ENCODE peak calls at places on chromosomes 12 and 14, in seven cellular contexts. One of them, this sample, is unnamed.

GRCh38 chr12:116959198-116959460 is 48.4 kb downstream of the FBXW8 start:
- DNase-seq in T47D: no peak
- DNase-seq in NAMALWA: no peak
- DNase-seq in GM12891: no peak
- DNase-seq in activated CD4-positive, alpha-beta T cell treated with anti-CD3 and anti-CD28 coated beads for 24 hours: no peak
- DNase-seq in hippocampal formation: no peak
- DNase-seq in stimulated activated CD4-positive, alpha-beta T cell treated with anti-CD3 and anti-CD28 coated beads, Interleukin-2, amount 100 ng/mL, for 24 hours: no peak
- DNase-seq in this sample: no peak

GRCh38 chr12:76259660-76260389 is 88.4 kb downstream of the BBS10 start:
- DNase-seq in T47D: no peak
- DNase-seq in NAMALWA: no peak
- DNase-seq in GM12891: no peak
- DNase-seq in activated CD4-positive, alpha-beta T cell treated with anti-CD3 and anti-CD28 coated beads for 24 hours: no peak
- DNase-seq in hippocampal formation: no peak
- DNase-seq in stimulated activated CD4-positive, alpha-beta T cell treated with anti-CD3 and anti-CD28 coated beads, Interleukin-2, amount 100 ng/mL, for 24 hours: no peak
- DNase-seq in this sample: no peak

GRCh38 chr14:37436519-37436918 is 158.5 kb downstream of the FOXA1 start:
- DNase-seq in T47D: peak
- DNase-seq in NAMALWA: no peak
- DNase-seq in GM12891: no peak
- DNase-seq in activated CD4-positive, alpha-beta T cell treated with anti-CD3 and anti-CD28 coated beads for 24 hours: no peak
- DNase-seq in hippocampal formation: no peak
- DNase-seq in stimulated activated CD4-positive, alpha-beta T cell treated with anti-CD3 and anti-CD28 coated beads, Interleukin-2, amount 100 ng/mL, for 24 hours: no peak
- DNase-seq in this sample: no peak

GRCh38 chr14:55019968-55020554 is 6.8 kb downstream of the WDHD1 start:
- DNase-seq in T47D: no peak
- DNase-seq in NAMALWA: no peak
- DNase-seq in GM12891: no peak
- DNase-seq in activated CD4-positive, alpha-beta T cell treated with anti-CD3 and anti-CD28 coated beads for 24 hours: no peak
- DNase-seq in hippocampal formation: no peak
- DNase-seq in stimulated activated CD4-positive, alpha-beta T cell treated with anti-CD3 and anti-CD28 coated beads, Interleukin-2, amount 100 ng/mL, for 24 hours: no peak
- DNase-seq in this sample: no peak

GRCh38 chr12:12837025-12837872 is 24.1 kb downstream of the DDX47 start:
- DNase-seq in T47D: peak
- DNase-seq in NAMALWA: peak
- DNase-seq in GM12891: peak
- DNase-seq in activated CD4-positive, alpha-beta T cell treated with anti-CD3 and anti-CD28 coated beads for 24 hours: peak
- DNase-seq in hippocampal formation: no peak
- DNase-seq in stimulated activated CD4-positive, alpha-beta T cell treated with anti-CD3 and anti-CD28 coated beads, Interleukin-2, amount 100 ng/mL, for 24 hours: peak
- DNase-seq in this sample: no peak

GRCh38 chr12:27096420-27096819 is 14.0 kb upstream of the C12orf71 start:
- DNase-seq in T47D: no peak
- DNase-seq in NAMALWA: no peak
- DNase-seq in GM12891: no peak
- DNase-seq in activated CD4-positive, alpha-beta T cell treated with anti-CD3 and anti-CD28 coated beads for 24 hours: no peak
- DNase-seq in hippocampal formation: no peak
- DNase-seq in stimulated activated CD4-positive, alpha-beta T cell treated with anti-CD3 and anti-CD28 coated beads, Interleukin-2, amount 100 ng/mL, for 24 hours: no peak
- DNase-seq in this sample: no peak

GRCh38 chr12:3641428-3641883 is 111.5 kb downstream of the CRACR2A start:
- DNase-seq in T47D: peak
- DNase-seq in NAMALWA: no peak
- DNase-seq in GM12891: no peak
- DNase-seq in activated CD4-positive, alpha-beta T cell treated with anti-CD3 and anti-CD28 coated beads for 24 hours: no peak
- DNase-seq in hippocampal formation: no peak
- DNase-seq in stimulated activated CD4-positive, alpha-beta T cell treated with anti-CD3 and anti-CD28 coated beads, Interleukin-2, amount 100 ng/mL, for 24 hours: no peak
- DNase-seq in this sample: no peak

GRCh38 chr14:44981198-44981597 is 19.2 kb downstream of the TOGARAM1 start:
- DNase-seq in T47D: no peak
- DNase-seq in NAMALWA: no peak
- DNase-seq in GM12891: no peak
- DNase-seq in activated CD4-positive, alpha-beta T cell treated with anti-CD3 and anti-CD28 coated beads for 24 hours: no peak
- DNase-seq in hippocampal formation: no peak
- DNase-seq in stimulated activated CD4-positive, alpha-beta T cell treated with anti-CD3 and anti-CD28 coated beads, Interleukin-2, amount 100 ng/mL, for 24 hours: no peak
- DNase-seq in this sample: no peak

GRCh38 chr12:121651381-121651780 is 18.1 kb downstream of the MORN3 start:
- DNase-seq in T47D: no peak
- DNase-seq in NAMALWA: no peak
- DNase-seq in GM12891: no peak
- DNase-seq in activated CD4-positive, alpha-beta T cell treated with anti-CD3 and anti-CD28 coated beads for 24 hours: no peak
- DNase-seq in hippocampal formation: no peak
- DNase-seq in stimulated activated CD4-positive, alpha-beta T cell treated with anti-CD3 and anti-CD28 coated beads, Interleukin-2, amount 100 ng/mL, for 24 hours: no peak
- DNase-seq in this sample: no peak

GRCh38 chr14:57725399-57726077 is 140.4 kb downstream of the SLC35F4 start:
- DNase-seq in T47D: no peak
- DNase-seq in NAMALWA: no peak
- DNase-seq in GM12891: no peak
- DNase-seq in activated CD4-positive, alpha-beta T cell treated with anti-CD3 and anti-CD28 coated beads for 24 hours: no peak
- DNase-seq in hippocampal formation: no peak
- DNase-seq in stimulated activated CD4-positive, alpha-beta T cell treated with anti-CD3 and anti-CD28 coated beads, Interleukin-2, amount 100 ng/mL, for 24 hours: no peak
- DNase-seq in this sample: no peak

GRCh38 chr14:47044841-47045240 is 393.3 kb upstream of the RPL10L start:
- DNase-seq in T47D: peak
- DNase-seq in NAMALWA: no peak
- DNase-seq in GM12891: no peak
- DNase-seq in activated CD4-positive, alpha-beta T cell treated with anti-CD3 and anti-CD28 coated beads for 24 hours: no peak
- DNase-seq in hippocampal formation: no peak
- DNase-seq in stimulated activated CD4-positive, alpha-beta T cell treated with anti-CD3 and anti-CD28 coated beads, Interleukin-2, amount 100 ng/mL, for 24 hours: no peak
- DNase-seq in this sample: no peak

GRCh38 chr12:108833355-108833733 is 24.0 kb downstream of the SSH1 start:
- DNase-seq in T47D: no peak
- DNase-seq in NAMALWA: no peak
- DNase-seq in GM12891: no peak
- DNase-seq in activated CD4-positive, alpha-beta T cell treated with anti-CD3 and anti-CD28 coated beads for 24 hours: no peak
- DNase-seq in hippocampal formation: no peak
- DNase-seq in stimulated activated CD4-positive, alpha-beta T cell treated with anti-CD3 and anti-CD28 coated beads, Interleukin-2, amount 100 ng/mL, for 24 hours: no peak
- DNase-seq in this sample: no peak

GRCh38 chr12:126219654-126220279 is 1154.5 kb downstream of the AACS start:
- DNase-seq in T47D: no peak
- DNase-seq in NAMALWA: no peak
- DNase-seq in GM12891: no peak
- DNase-seq in activated CD4-positive, alpha-beta T cell treated with anti-CD3 and anti-CD28 coated beads for 24 hours: no peak
- DNase-seq in hippocampal formation: no peak
- DNase-seq in stimulated activated CD4-positive, alpha-beta T cell treated with anti-CD3 and anti-CD28 coated beads, Interleukin-2, amount 100 ng/mL, for 24 hours: no peak
- DNase-seq in this sample: no peak

GRCh38 chr14:100818221-100818699 is 7.7 kb upstream of the MEG3 start:
- DNase-seq in T47D: no peak
- DNase-seq in NAMALWA: no peak
- DNase-seq in GM12891: no peak
- DNase-seq in activated CD4-positive, alpha-beta T cell treated with anti-CD3 and anti-CD28 coated beads for 24 hours: no peak
- DNase-seq in hippocampal formation: no peak
- DNase-seq in stimulated activated CD4-positive, alpha-beta T cell treated with anti-CD3 and anti-CD28 coated beads, Interleukin-2, amount 100 ng/mL, for 24 hours: no peak
- DNase-seq in this sample: no peak

GRCh38 chr14:103311171-103311997 is 22.7 kb upstream of the EIF5 start:
- DNase-seq in T47D: no peak
- DNase-seq in NAMALWA: no peak
- DNase-seq in GM12891: no peak
- DNase-seq in activated CD4-positive, alpha-beta T cell treated with anti-CD3 and anti-CD28 coated beads for 24 hours: no peak
- DNase-seq in hippocampal formation: no peak
- DNase-seq in stimulated activated CD4-positive, alpha-beta T cell treated with anti-CD3 and anti-CD28 coated beads, Interleukin-2, amount 100 ng/mL, for 24 hours: no peak
- DNase-seq in this sample: no peak

GRCh38 chr12:49264466-49264872 is 413 bp upstream of the TUBA1C start:
- DNase-seq in T47D: no peak
- DNase-seq in NAMALWA: peak
- DNase-seq in GM12891: peak
- DNase-seq in activated CD4-positive, alpha-beta T cell treated with anti-CD3 and anti-CD28 coated beads for 24 hours: no peak
- DNase-seq in hippocampal formation: no peak
- DNase-seq in stimulated activated CD4-positive, alpha-beta T cell treated with anti-CD3 and anti-CD28 coated beads, Interleukin-2, amount 100 ng/mL, for 24 hours: peak
- DNase-seq in this sample: no peak

GRCh38 chr14:74645735-74646134 is 33.7 kb upstream of the LTBP2 start:
- DNase-seq in T47D: no peak
- DNase-seq in NAMALWA: no peak
- DNase-seq in GM12891: no peak
- DNase-seq in activated CD4-positive, alpha-beta T cell treated with anti-CD3 and anti-CD28 coated beads for 24 hours: no peak
- DNase-seq in hippocampal formation: no peak
- DNase-seq in stimulated activated CD4-positive, alpha-beta T cell treated with anti-CD3 and anti-CD28 coated beads, Interleukin-2, amount 100 ng/mL, for 24 hours: no peak
- DNase-seq in this sample: no peak

GRCh38 chr12:54039417-54040147 is 6.7 kb downstream of the HOXC5 start:
- DNase-seq in T47D: no peak
- DNase-seq in NAMALWA: no peak
- DNase-seq in GM12891: no peak
- DNase-seq in activated CD4-positive, alpha-beta T cell treated with anti-CD3 and anti-CD28 coated beads for 24 hours: no peak
- DNase-seq in hippocampal formation: no peak
- DNase-seq in stimulated activated CD4-positive, alpha-beta T cell treated with anti-CD3 and anti-CD28 coated beads, Interleukin-2, amount 100 ng/mL, for 24 hours: no peak
- DNase-seq in this sample: no peak

GRCh38 chr14:47567273-47567672 is 108.1 kb downstream of the MDGA2 start:
- DNase-seq in T47D: no peak
- DNase-seq in NAMALWA: no peak
- DNase-seq in GM12891: no peak
- DNase-seq in activated CD4-positive, alpha-beta T cell treated with anti-CD3 and anti-CD28 coated beads for 24 hours: no peak
- DNase-seq in hippocampal formation: no peak
- DNase-seq in stimulated activated CD4-positive, alpha-beta T cell treated with anti-CD3 and anti-CD28 coated beads, Interleukin-2, amount 100 ng/mL, for 24 hours: no peak
- DNase-seq in this sample: no peak

GRCh38 chr14:51648296-51648695 is 3.4 kb upstream of the FRMD6 start:
- DNase-seq in T47D: peak
- DNase-seq in NAMALWA: no peak
- DNase-seq in GM12891: no peak
- DNase-seq in activated CD4-positive, alpha-beta T cell treated with anti-CD3 and anti-CD28 coated beads for 24 hours: no peak
- DNase-seq in hippocampal formation: no peak
- DNase-seq in stimulated activated CD4-positive, alpha-beta T cell treated with anti-CD3 and anti-CD28 coated beads, Interleukin-2, amount 100 ng/mL, for 24 hours: no peak
- DNase-seq in this sample: no peak

GRCh38 chr12:4900327-4900726 is 9.4 kb upstream of the KCNA1 start:
- DNase-seq in T47D: no peak
- DNase-seq in NAMALWA: no peak
- DNase-seq in GM12891: no peak
- DNase-seq in activated CD4-positive, alpha-beta T cell treated with anti-CD3 and anti-CD28 coated beads for 24 hours: no peak
- DNase-seq in hippocampal formation: no peak
- DNase-seq in stimulated activated CD4-positive, alpha-beta T cell treated with anti-CD3 and anti-CD28 coated beads, Interleukin-2, amount 100 ng/mL, for 24 hours: no peak
- DNase-seq in this sample: no peak

GRCh38 chr14:57212919-57213318 is 55.8 kb downstream of the EXOC5 start:
- DNase-seq in T47D: no peak
- DNase-seq in NAMALWA: no peak
- DNase-seq in GM12891: no peak
- DNase-seq in activated CD4-positive, alpha-beta T cell treated with anti-CD3 and anti-CD28 coated beads for 24 hours: no peak
- DNase-seq in hippocampal formation: no peak
- DNase-seq in stimulated activated CD4-positive, alpha-beta T cell treated with anti-CD3 and anti-CD28 coated beads, Interleukin-2, amount 100 ng/mL, for 24 hours: no peak
- DNase-seq in this sample: no peak

GRCh38 chr14:104240426-104241157 is 102.2 kb downstream of the KIF26A start:
- DNase-seq in T47D: no peak
- DNase-seq in NAMALWA: no peak
- DNase-seq in GM12891: no peak
- DNase-seq in activated CD4-positive, alpha-beta T cell treated with anti-CD3 and anti-CD28 coated beads for 24 hours: no peak
- DNase-seq in hippocampal formation: no peak
- DNase-seq in stimulated activated CD4-positive, alpha-beta T cell treated with anti-CD3 and anti-CD28 coated beads, Interleukin-2, amount 100 ng/mL, for 24 hours: no peak
- DNase-seq in this sample: no peak

GRCh38 chr12:69024907-69025306 is 91.9 kb upstream of the CPM start:
- DNase-seq in T47D: no peak
- DNase-seq in NAMALWA: no peak
- DNase-seq in GM12891: no peak
- DNase-seq in activated CD4-positive, alpha-beta T cell treated with anti-CD3 and anti-CD28 coated beads for 24 hours: no peak
- DNase-seq in hippocampal formation: no peak
- DNase-seq in stimulated activated CD4-positive, alpha-beta T cell treated with anti-CD3 and anti-CD28 coated beads, Interleukin-2, amount 100 ng/mL, for 24 hours: no peak
- DNase-seq in this sample: no peak

GRCh38 chr14:93348292-93348691 is 1.3 kb downstream of the COX8C start:
- DNase-seq in T47D: no peak
- DNase-seq in NAMALWA: no peak
- DNase-seq in GM12891: no peak
- DNase-seq in activated CD4-positive, alpha-beta T cell treated with anti-CD3 and anti-CD28 coated beads for 24 hours: no peak
- DNase-seq in hippocampal formation: no peak
- DNase-seq in stimulated activated CD4-positive, alpha-beta T cell treated with anti-CD3 and anti-CD28 coated beads, Interleukin-2, amount 100 ng/mL, for 24 hours: no peak
- DNase-seq in this sample: no peak

GRCh38 chr14:22824711-22825359 is 4.9 kb upstream of the MRPL52 start:
- DNase-seq in T47D: no peak
- DNase-seq in NAMALWA: peak
- DNase-seq in GM12891: no peak
- DNase-seq in activated CD4-positive, alpha-beta T cell treated with anti-CD3 and anti-CD28 coated beads for 24 hours: no peak
- DNase-seq in hippocampal formation: no peak
- DNase-seq in stimulated activated CD4-positive, alpha-beta T cell treated with anti-CD3 and anti-CD28 coated beads, Interleukin-2, amount 100 ng/mL, for 24 hours: no peak
- DNase-seq in this sample: no peak

GRCh38 chr12:105418232-105418631 is 87.7 kb downstream of the C12orf75 start:
- DNase-seq in T47D: no peak
- DNase-seq in NAMALWA: no peak
- DNase-seq in GM12891: no peak
- DNase-seq in activated CD4-positive, alpha-beta T cell treated with anti-CD3 and anti-CD28 coated beads for 24 hours: no peak
- DNase-seq in hippocampal formation: no peak
- DNase-seq in stimulated activated CD4-positive, alpha-beta T cell treated with anti-CD3 and anti-CD28 coated beads, Interleukin-2, amount 100 ng/mL, for 24 hours: no peak
- DNase-seq in this sample: no peak

GRCh38 chr12:49442915-49443314 is 75.7 kb downstream of the SPATS2 start:
- DNase-seq in T47D: no peak
- DNase-seq in NAMALWA: no peak
- DNase-seq in GM12891: no peak
- DNase-seq in activated CD4-positive, alpha-beta T cell treated with anti-CD3 and anti-CD28 coated beads for 24 hours: no peak
- DNase-seq in hippocampal formation: no peak
- DNase-seq in stimulated activated CD4-positive, alpha-beta T cell treated with anti-CD3 and anti-CD28 coated beads, Interleukin-2, amount 100 ng/mL, for 24 hours: no peak
- DNase-seq in this sample: no peak

GRCh38 chr12:52081263-52081733 is 1.8 kb downstream of the SMIM41 start:
- DNase-seq in T47D: no peak
- DNase-seq in NAMALWA: peak
- DNase-seq in GM12891: peak
- DNase-seq in activated CD4-positive, alpha-beta T cell treated with anti-CD3 and anti-CD28 coated beads for 24 hours: no peak
- DNase-seq in hippocampal formation: no peak
- DNase-seq in stimulated activated CD4-positive, alpha-beta T cell treated with anti-CD3 and anti-CD28 coated beads, Interleukin-2, amount 100 ng/mL, for 24 hours: no peak
- DNase-seq in this sample: no peak

GRCh38 chr12:542290-543113 is 82.8 kb downstream of the B4GALNT3 start:
- DNase-seq in T47D: no peak
- DNase-seq in NAMALWA: no peak
- DNase-seq in GM12891: no peak
- DNase-seq in activated CD4-positive, alpha-beta T cell treated with anti-CD3 and anti-CD28 coated beads for 24 hours: no peak
- DNase-seq in hippocampal formation: no peak
- DNase-seq in stimulated activated CD4-positive, alpha-beta T cell treated with anti-CD3 and anti-CD28 coated beads, Interleukin-2, amount 100 ng/mL, for 24 hours: no peak
- DNase-seq in this sample: peak

GRCh38 chr12:107522692-107523477 is 162.7 kb upstream of the PWP1 start:
- DNase-seq in T47D: peak
- DNase-seq in NAMALWA: no peak
- DNase-seq in GM12891: no peak
- DNase-seq in activated CD4-positive, alpha-beta T cell treated with anti-CD3 and anti-CD28 coated beads for 24 hours: no peak
- DNase-seq in hippocampal formation: no peak
- DNase-seq in stimulated activated CD4-positive, alpha-beta T cell treated with anti-CD3 and anti-CD28 coated beads, Interleukin-2, amount 100 ng/mL, for 24 hours: no peak
- DNase-seq in this sample: no peak

GRCh38 chr14:75399819-75400678 is 27.8 kb upstream of the JDP2 start:
- DNase-seq in T47D: peak
- DNase-seq in NAMALWA: no peak
- DNase-seq in GM12891: no peak
- DNase-seq in activated CD4-positive, alpha-beta T cell treated with anti-CD3 and anti-CD28 coated beads for 24 hours: no peak
- DNase-seq in hippocampal formation: peak
- DNase-seq in stimulated activated CD4-positive, alpha-beta T cell treated with anti-CD3 and anti-CD28 coated beads, Interleukin-2, amount 100 ng/mL, for 24 hours: peak
- DNase-seq in this sample: peak

GRCh38 chr12:8038659-8039114 is 6.2 kb downstream of the FOXJ2 start:
- DNase-seq in T47D: no peak
- DNase-seq in NAMALWA: no peak
- DNase-seq in GM12891: no peak
- DNase-seq in activated CD4-positive, alpha-beta T cell treated with anti-CD3 and anti-CD28 coated beads for 24 hours: no peak
- DNase-seq in hippocampal formation: peak
- DNase-seq in stimulated activated CD4-positive, alpha-beta T cell treated with anti-CD3 and anti-CD28 coated beads, Interleukin-2, amount 100 ng/mL, for 24 hours: peak
- DNase-seq in this sample: no peak